ENCODE peak calls at places on chromosomes 1 and 21, in nine cellular contexts. G, L, E, Z, F, U, I, V and S are unnamed samples.

GRCh38 chr1:3034162-3034561 is 12.9 kb downstream of the ACTRT2 start:
- DNase-seq in G (peak), F (no peak), Z (no peak), L (no peak), E (no peak), I (no peak), V (no peak), U (no peak), S (no peak)

GRCh38 chr1:40546957-40547356 is 15.5 kb downstream of the ZNF684 start:
- DNase-seq in E (no peak), F (no peak), L (no peak), V (no peak), Z (no peak), I (no peak), G (no peak), U (no peak), S (no peak)

GRCh38 chr1:6600410-6601048 is 2.1 kb downstream of the KLHL21 start:
- DNase-seq in V (no peak), I (no peak), L (no peak), F (no peak), E (peak), Z (no peak), G (no peak), U (peak), S (no peak)

GRCh38 chr21:32427958-32428623 is 15.6 kb downstream of the EVA1C start:
- DNase-seq in G (no peak), U (no peak), V (no peak), E (no peak), I (peak), F (no peak), Z (no peak), L (no peak), S (no peak)

GRCh38 chr1:184499626-184500025 is 112.8 kb downstream of the C1orf21 start:
- DNase-seq in U (peak), V (no peak), Z (no peak), L (no peak), G (no peak), E (no peak), I (no peak), F (no peak), S (no peak)

GRCh38 chr21:31204801-31205200 is 139.3 kb downstream of the TIAM1 start:
- DNase-seq in L (no peak), F (no peak), G (no peak), Z (no peak), U (no peak), V (peak), I (no peak), E (no peak), S (no peak)

GRCh38 chr1:58893257-58893869 is 109.5 kb upstream of the JUN start:
- DNase-seq in G (no peak), L (no peak), I (peak), V (peak), U (no peak), E (no peak), F (no peak), Z (no peak), S (no peak)

GRCh38 chr21:41752231-41752681 is 14.6 kb downstream of the RIPK4 start:
- DNase-seq in Z (peak), I (no peak), V (no peak), L (no peak), E (no peak), G (no peak), U (peak), F (no peak), S (no peak)

GRCh38 chr1:231039161-231040018 is 664 bp downstream of the FAM89A start:
- DNase-seq in V (peak), I (peak), E (no peak), G (peak), F (no peak), U (peak), Z (peak), L (no peak), S (peak)

GRCh38 chr1:3910769-3911520 is 10.9 kb upstream of the C1orf174 start:
- DNase-seq in I (peak), E (peak), V (peak), L (no peak), Z (no peak), U (peak), F (peak), G (no peak), S (peak)

GRCh38 chr1:196607940-196608339 is 300 bp downstream of the KCNT2 start:
- DNase-seq in L (no peak), V (no peak), Z (no peak), U (peak), G (no peak), F (no peak), E (no peak), I (no peak), S (no peak)

GRCh38 chr1:185244015-185244747 is 72.9 kb downstream of the IVNS1ABP start:
- DNase-seq in G (no peak), Z (peak), I (no peak), U (peak), E (no peak), F (peak), L (no peak), V (no peak), S (peak)

GRCh38 chr1:186865253-186865652 is 36.5 kb downstream of the PLA2G4A start:
- DNase-seq in F (no peak), L (no peak), V (no peak), Z (no peak), E (no peak), G (no peak), I (no peak), U (no peak), S (no peak)

GRCh38 chr1:151888972-151889570 is 20.2 kb downstream of the THEM4 start:
- DNase-seq in I (no peak), U (peak), V (no peak), G (no peak), L (no peak), Z (no peak), F (no peak), E (no peak), S (no peak)

GRCh38 chr21:43362306-43362927 is 64.5 kb downstream of the SIK1 start:
- DNase-seq in L (peak), V (no peak), U (peak), Z (no peak), E (peak), G (peak), F (peak), I (peak), S (peak)

GRCh38 chr1:33588726-33589125 is 116.3 kb downstream of the ZSCAN20 start:
- DNase-seq in Z (no peak), U (no peak), I (no peak), L (no peak), G (no peak), F (no peak), E (no peak), V (no peak), S (no peak)

GRCh38 chr21:41366522-41367151 is 4.8 kb downstream of the MX2 start:
- DNase-seq in Z (peak), U (peak), L (peak), I (peak), G (peak), V (no peak), E (peak), F (no peak), S (no peak)

GRCh38 chr1:150383629-150384318 is 19.8 kb downstream of the RPRD2 start:
- DNase-seq in Z (no peak), G (no peak), E (no peak), U (no peak), I (no peak), L (no peak), V (no peak), F (no peak), S (no peak)

GRCh38 chr1:62417351-62417999 is 19.4 kb upstream of the USP1 start:
- DNase-seq in I (no peak), Z (no peak), V (no peak), U (peak), G (no peak), E (no peak), F (no peak), L (no peak), S (no peak)

GRCh38 chr1:43834280-43835140 is 99.1 kb upstream of the ARTN start:
- DNase-seq in U (peak), V (no peak), Z (peak), L (no peak), E (no peak), I (peak), F (no peak), G (no peak), S (no peak)

GRCh38 chr1:174040387-174040786 is 18.2 kb upstream of the RC3H1 start:
- DNase-seq in E (no peak), V (peak), G (no peak), Z (peak), L (no peak), F (no peak), U (peak), I (no peak), S (no peak)

GRCh38 chr1:201245082-201245481 is 38.2 kb upstream of the PKP1 start:
- DNase-seq in U (no peak), I (no peak), Z (no peak), E (no peak), F (no peak), V (peak), G (peak), L (no peak), S (no peak)

GRCh38 chr1:16155537-16156410 is at the start of gene EPHA2:
- DNase-seq in U (peak), V (no peak), Z (peak), F (no peak), L (peak), E (peak), G (peak), I (peak), S (no peak)

GRCh38 chr1:57489342-57490036 is 65.6 kb upstream of the DAB1 start:
- DNase-seq in F (no peak), G (no peak), L (no peak), E (no peak), U (peak), V (no peak), I (no peak), Z (peak), S (no peak)

GRCh38 chr1:117009132-117009531 is 7.6 kb downstream of the CD101 start:
- DNase-seq in U (peak), E (no peak), Z (no peak), F (no peak), G (no peak), V (no peak), I (no peak), L (no peak), S (no peak)

GRCh38 chr1:171292799-171293198 is 21.2 kb upstream of the FMO4 start:
- DNase-seq in V (no peak), U (peak), L (no peak), Z (no peak), E (no peak), I (no peak), G (no peak), F (no peak), S (no peak)

GRCh38 chr1:97209381-97209780 is 487.8 kb downstream of the PTBP2 start:
- DNase-seq in V (no peak), F (no peak), L (no peak), U (peak), E (no peak), G (no peak), I (no peak), Z (no peak), S (no peak)

GRCh38 chr1:234231893-234232276 is 141.4 kb upstream of the COA6 start:
- DNase-seq in G (peak), L (no peak), F (no peak), Z (no peak), I (no peak), V (no peak), U (no peak), E (no peak), S (no peak)

GRCh38 chr1:3066250-3066711 is 2.7 kb upstream of the PRDM16 start:
- DNase-seq in F (no peak), V (no peak), G (peak), I (peak), U (peak), Z (no peak), E (peak), L (no peak), S (no peak)

GRCh38 chr1:40839943-40840335 is 22.2 kb downstream of the CITED4 start:
- DNase-seq in F (no peak), U (no peak), E (no peak), Z (no peak), V (no peak), I (no peak), G (no peak), L (no peak), S (no peak)

GRCh38 chr1:5992814-5993552 is 758 bp upstream of the NPHP4 start:
- DNase-seq in U (peak), V (no peak), L (no peak), F (no peak), E (peak), Z (no peak), I (no peak), G (no peak), S (no peak)

GRCh38 chr1:53545663-53546408 is 86.6 kb downstream of the DMRTB1 start:
- DNase-seq in G (peak), E (peak), U (peak), F (no peak), V (no peak), I (peak), Z (no peak), L (no peak), S (no peak)

GRCh38 chr1:22137006-22137720 is 5.7 kb downstream of the WNT4 start:
- DNase-seq in I (no peak), L (no peak), U (no peak), G (no peak), V (no peak), E (no peak), Z (no peak), F (no peak), S (no peak)

GRCh38 chr1:1610796-1611597 is 4.3 kb upstream of the MIB2 start:
- DNase-seq in V (no peak), E (no peak), L (no peak), U (peak), I (peak), F (no peak), G (no peak), Z (no peak), S (no peak)

GRCh38 chr1:220124542-220124941 is 30.6 kb downstream of the IARS2 start:
- DNase-seq in Z (no peak), L (no peak), G (no peak), V (no peak), I (no peak), E (no peak), U (peak), F (no peak), S (no peak)

GRCh38 chr1:219298581-219299148 is 125.0 kb downstream of the LYPLAL1 start:
- DNase-seq in G (no peak), V (no peak), E (no peak), Z (peak), I (no peak), F (no peak), L (peak), U (peak), S (no peak)